ENCODE peak calls at places on chromosomes 2 and 18, in five cellular contexts. X is GM12865, Z is thoracic aorta, J is A673, I is adrenal gland. T is an unnamed sample.

GRCh38 chr2:211611061-211611518 is 927.5 kb downstream of the ERBB4 start:
- DNase-seq in X (peak; percentile 28), Z (no peak), J (no peak), I (no peak), T (peak; percentile 84)

GRCh38 chr18:23578891-23579653 is 7.2 kb downstream of the NPC1 start:
- DNase-seq in X (no peak), Z (no peak), J (peak; percentile 7), I (no peak), T (no peak)

GRCh38 chr2:239531456-239532304 is 130.9 kb upstream of the HDAC4 start:
- DNase-seq in X (no peak), Z (no peak), J (no peak), I (no peak), T (no peak)

GRCh38 chr2:45554764-45555163 is 56.3 kb downstream of the SRBD1 start:
- DNase-seq in X (no peak), Z (no peak), J (no peak), I (no peak), T (no peak)

GRCh38 chr2:96832751-96833507 is 10.9 kb downstream of the ANKRD23 start:
- DNase-seq in X (no peak), Z (no peak), J (no peak), I (peak; percentile 93), T (no peak)

GRCh38 chr2:134491796-134492441 is 226.9 kb downstream of the TMEM163 start:
- DNase-seq in X (no peak), Z (no peak), J (peak; percentile 23), I (no peak), T (peak; percentile 15)

GRCh38 chr2:64875368-64875767 is 113.8 kb upstream of the SLC1A4 start:
- DNase-seq in X (no peak), Z (no peak), J (no peak), I (no peak), T (no peak)

GRCh38 chr2:39738941-39739340 is 40.1 kb downstream of the THUMPD2 start:
- DNase-seq in X (no peak), Z (no peak), J (no peak), I (no peak), T (no peak)

GRCh38 chr2:174332607-174333001 is 2.1 kb upstream of the SP9 start:
- DNase-seq in X (no peak), Z (no peak), J (peak; percentile 46), I (no peak), T (peak; percentile 28)

GRCh38 chr2:31739156-31739555 is 158.4 kb upstream of the SRD5A2 start:
- DNase-seq in X (no peak), Z (no peak), J (no peak), I (no peak), T (no peak)

GRCh38 chr2:166373951-166374350 is 1.8 kb downstream of the SCN9A start:
- DNase-seq in X (no peak), Z (no peak), J (peak; percentile 79), I (peak; percentile 10), T (peak; percentile 16)

DNA sequence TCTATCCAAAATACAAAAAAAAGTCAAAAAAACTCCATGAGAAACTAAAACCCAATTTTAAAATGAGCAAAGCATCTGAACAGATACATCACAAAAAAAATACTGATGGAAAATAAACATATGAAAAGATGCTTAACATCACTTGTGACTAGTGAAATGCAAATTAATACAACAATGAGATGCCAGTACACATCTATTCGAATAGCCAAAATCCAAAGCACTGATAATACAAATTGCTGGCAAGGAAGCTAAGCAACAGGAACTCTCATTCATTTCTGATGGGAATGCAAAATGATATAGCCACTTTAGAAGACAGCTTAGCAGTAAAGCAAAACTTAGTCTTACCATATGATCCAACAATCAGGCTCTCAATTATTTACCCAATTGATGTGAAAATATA is 190.2 kb upstream of the FN1 start:
- DNase-seq in X (no peak), Z (no peak), J (no peak), I (no peak), T (no peak)
- H3K4me3 ChIP-seq in X (no peak overlapping the region), Z (no peak overlapping the region), J (no peak overlapping the region), I (no peak overlapping the region), T (no peak overlapping the region)

GRCh38 chr2:232200195-232200594 is 178.4 kb upstream of the ALPP start:
- DNase-seq in X (no peak), Z (no peak), J (no peak), I (no peak), T (no peak)

GRCh38 chr2:232190796-232191195 is 187.8 kb upstream of the ALPP start:
- DNase-seq in X (no peak), Z (no peak), J (no peak), I (no peak), T (no peak)

GRCh38 chr2:232196802-232197201 is 181.7 kb upstream of the ALPP start:
- DNase-seq in X (no peak), Z (no peak), J (no peak), I (no peak), T (no peak)

DNA sequence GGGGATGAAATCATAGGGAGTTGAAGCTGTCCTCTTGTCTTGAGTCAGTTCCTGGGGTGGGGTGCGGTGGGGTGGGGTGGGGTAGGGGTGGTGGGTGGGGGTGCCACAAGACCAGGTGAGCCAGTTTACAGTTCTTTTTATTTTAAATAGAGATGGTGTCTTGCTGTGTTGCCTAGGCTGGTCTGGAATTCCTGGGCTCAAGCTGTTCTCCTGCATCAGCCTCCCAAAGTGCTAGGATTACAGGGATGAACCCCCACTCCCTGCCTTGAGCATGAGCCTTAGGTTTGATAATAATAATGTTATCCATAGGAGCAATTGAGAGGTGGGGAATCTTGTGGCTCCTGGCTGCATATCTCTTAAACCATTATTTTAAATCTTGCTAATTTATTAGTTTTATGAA is 183.1 kb upstream of the ALPP start:
- DNase-seq in X (no peak), Z (no peak), J (no peak), I (no peak), T (no peak)
- TF ChIP-seq CTCF in X (no peak), Z (no peak), J (no peak), I (no peak), T (no peak)

GRCh38 chr18:63979409-63979908 is 9.6 kb downstream of the SERPINB8 start:
- DNase-seq in X (peak; percentile 61), Z (no peak), J (peak; percentile 81), I (peak; percentile 41), T (peak; percentile 75)

GRCh38 chr18:63982361-63982760 is 12.5 kb downstream of the SERPINB8 start:
- DNase-seq in X (no peak), Z (no peak), J (no peak), I (no peak), T (no peak)

GRCh38 chr18:63980896-63981454 is 11.1 kb downstream of the SERPINB8 start:
- DNase-seq in X (no peak), Z (no peak), J (no peak), I (no peak), T (peak; percentile 78)

GRCh38 chr18:63981719-63982118 is 11.8 kb downstream of the SERPINB8 start:
- DNase-seq in X (no peak), Z (no peak), J (no peak), I (no peak), T (no peak)

DNA sequence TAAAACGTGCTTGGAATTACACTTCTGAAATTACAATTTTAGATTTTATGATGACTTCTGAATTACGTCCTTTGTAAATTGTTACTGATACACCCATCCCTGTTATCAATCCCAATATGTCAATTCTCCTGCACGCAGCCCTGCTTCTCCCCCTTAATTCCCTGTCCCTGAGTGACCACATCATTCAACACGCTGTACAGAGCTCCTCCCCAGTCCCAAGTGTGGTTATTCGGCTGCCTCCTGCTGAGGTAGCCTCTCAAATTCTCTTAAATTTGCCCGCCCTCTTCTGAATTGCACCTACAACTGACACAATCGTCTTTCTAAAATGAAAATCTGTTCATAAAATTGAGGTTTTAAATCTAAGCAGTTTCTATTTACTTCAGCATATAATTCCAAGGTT is 10.1 kb downstream of the SERPINB8 start:
- DNase-seq in X (no peak), Z (no peak), J (no peak), I (no peak), T (no peak)
- H3K4me3 ChIP-seq in X (no peak overlapping the region), Z (peak overlapping the region; percentile 65), J (no peak overlapping the region), I (no peak overlapping the region), T (no peak overlapping the region)

GRCh38 chr2:201965550-201965949 is 68.1 kb upstream of the FZD7 start:
- DNase-seq in X (no peak), Z (no peak), J (peak; percentile 15), I (no peak), T (peak; percentile 26)
- TF ChIP-seq CTCF in X (peak; percentile 1), Z (no peak), J (peak; percentile 13), I (no peak), T (peak; percentile 24)

DNA sequence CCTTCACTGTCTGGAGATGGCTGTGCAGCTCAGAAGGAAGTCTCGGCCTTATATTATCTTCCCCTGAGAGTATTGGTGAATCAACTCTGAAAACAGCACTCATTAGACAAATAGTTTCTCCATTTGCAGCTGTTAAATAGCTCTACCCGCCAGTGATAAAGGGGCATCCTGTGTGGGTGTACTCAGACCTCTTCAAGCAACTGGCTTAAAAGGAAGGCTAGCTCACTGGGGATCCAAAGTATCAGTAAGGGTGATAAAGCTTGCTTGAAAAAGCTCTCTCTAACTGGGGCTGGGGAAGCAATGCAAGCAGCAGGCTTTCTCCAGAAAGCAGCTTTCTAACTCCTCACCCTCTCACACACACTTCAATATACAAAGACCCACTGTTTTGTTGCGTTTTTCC is 64.9 kb upstream of the PSMD14 start:
- DNase-seq in X (peak; percentile 69), Z (no peak), J (no peak), I (no peak), T (no peak)
- H3K4me3 ChIP-seq in X (peak overlapping the region; percentile 91), Z (no peak overlapping the region), J (no peak overlapping the region), I (no peak overlapping the region), T (no peak overlapping the region)

DNA sequence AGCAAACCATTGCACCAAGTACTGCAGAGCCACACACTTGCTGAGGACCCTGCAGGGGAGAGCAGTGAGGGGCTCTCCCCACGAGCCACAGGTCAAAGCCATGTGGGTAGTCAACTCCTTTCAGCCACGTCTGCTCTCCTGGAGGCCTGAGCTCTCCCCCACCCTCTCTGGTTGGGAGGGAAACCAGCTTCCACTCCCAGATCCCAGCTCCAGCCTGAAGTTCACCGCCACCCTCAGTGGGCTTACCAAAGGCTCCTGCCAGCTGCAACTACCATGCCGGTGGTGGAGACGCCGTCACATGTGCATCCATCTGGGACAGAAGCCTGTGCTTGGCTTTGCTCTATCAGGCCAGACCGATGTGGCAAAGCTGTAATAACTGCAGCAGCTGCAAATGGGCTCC is 521.5 kb upstream of the RAB6C start:
- DNase-seq in X (no peak), Z (no peak), J (no peak), I (no peak), T (no peak)
- TF ChIP-seq CTCF in X (no peak), Z (no peak), J (no peak), I (no peak), T (no peak)